ENCODE peak calls at places on chromosomes 13 and 19, in ten cellular contexts. N, D, L, E, T, S, G, J, K and H are unnamed samples.
A peak's percentile ranks its signal among the peaks of the same experiment; 100 is the strongest.

GRCh38 chr13:24313449-24313848 is 4.1 kb downstream of the C1QTNF9 start:
- DNase-seq in E (peak; percentile 27), T (no peak), N (no peak), S (no peak), D (no peak), G (no peak), L (no peak), K (no peak), J (no peak), H (no peak)

GRCh38 chr19:18020212-18021067 is 12.5 kb downstream of the ARRDC2 start:
- DNase-seq in S (no peak), D (no peak), T (no peak), G (no peak), E (peak; percentile 52), L (peak; percentile 96), J (no peak), K (no peak), N (no peak), H (no peak)

GRCh38 chr13:25059166-25059565 is 36.8 kb upstream of the PABPC3 start:
- DNase-seq in G (no peak), D (no peak), L (no peak), S (no peak), J (no peak), E (no peak), K (no peak), N (no peak), T (no peak), H (no peak)

GRCh38 chr13:73754727-73755292 is 379.4 kb downstream of the KLF12 start:
- DNase-seq in J (no peak), L (no peak), G (peak; percentile 16), E (peak; percentile 84), N (no peak), S (peak; percentile 56), D (no peak), T (peak; percentile 28), K (peak; percentile 42), H (peak; percentile 35)

GRCh38 chr13:102597029-102598015 is 536 bp downstream of the TPP2 start:
- DNase-seq in D (no peak), E (peak; percentile 19), G (peak; percentile 18), K (no peak), L (peak; percentile 16), T (no peak), J (no peak), N (no peak), S (peak; percentile 56), H (no peak)

GRCh38 chr13:22235285-22235949 is 564.5 kb downstream of the FGF9 start:
- DNase-seq in E (no peak), S (no peak), K (no peak), N (no peak), G (no peak), T (no peak), J (no peak), D (no peak), L (no peak), H (no peak)

GRCh38 chr19:17794731-17795494 is at the start of gene B3GNT3:
- DNase-seq in J (no peak), G (no peak), D (no peak), T (no peak), L (peak; percentile 38), K (no peak), N (no peak), S (no peak), E (peak; percentile 39), H (peak; percentile 18)

GRCh38 chr19:17775245-17775927 is 19.6 kb upstream of the B3GNT3 start:
- DNase-seq in K (no peak), S (no peak), G (no peak), E (peak; percentile 41), N (peak; percentile 25), D (peak; percentile 23), J (no peak), T (no peak), L (no peak), H (no peak)

GRCh38 chr13:38607136-38607535 is 79.7 kb upstream of the FREM2 start:
- DNase-seq in N (no peak), J (no peak), K (no peak), E (no peak), D (no peak), T (no peak), S (no peak), L (no peak), G (no peak), H (no peak)

GRCh38 chr19:5306531-5306930 is 34.1 kb downstream of the PTPRS start:
- DNase-seq in K (no peak), J (no peak), N (no peak), D (no peak), G (no peak), L (no peak), S (no peak), E (no peak), T (no peak), H (no peak)

GRCh38 chr13:20141238-20142018 is 19.4 kb downstream of the GJA3 start:
- DNase-seq in E (no peak), D (no peak), K (no peak), L (peak; percentile 71), J (no peak), N (no peak), S (no peak), G (no peak), T (no peak), H (no peak)

GRCh38 chr13:90233933-90234672 is 1113.4 kb upstream of the MIR17HG start:
- DNase-seq in D (no peak), E (no peak), S (no peak), T (no peak), G (no peak), J (no peak), N (no peak), K (no peak), L (no peak), H (no peak)